ENCODE peak calls at places on chromosomes 1 and 21, in four cellular contexts. E is heart right ventricle; G is DMS153; X is stimulated activated CD4-positive, alpha-beta T cell treated with anti-CD3 and anti-CD28 coated beads, TNF-alpha, amount 100 ng/mL, for 1 hour. L is an unnamed sample.

GRCh38 chr1:1419812-1420653 is 1.0 kb downstream of the ANKRD65 start:
- DNase-seq in E (no peak), G (no peak), X (no peak), L (peak)

GRCh38 chr1:65357291-65357960 is 48.1 kb downstream of the DNAJC6 start:
- DNase-seq in X (no peak), G (no peak), E (no peak), L (no peak)

GRCh38 chr1:5637171-5637570 is 355.1 kb downstream of the NPHP4 start:
- DNase-seq in E (no peak), G (no peak), X (no peak), L (no peak)

GRCh38 chr1:88655685-88656299 is 28.3 kb upstream of the PKN2 start:
- DNase-seq in E (no peak), G (no peak), X (no peak), L (no peak)

GRCh38 chr1:172121071-172121717 is 279.9 kb downstream of the DNM3 start:
- DNase-seq in E (no peak), X (no peak), G (no peak), L (no peak)

GRCh38 chr1:93904228-93904627 is 5.0 kb downstream of the GCLM start:
- DNase-seq in G (no peak), X (no peak), E (no peak), L (no peak)

GRCh38 chr1:248277876-248278275 is at the start of gene OR2T33:
- DNase-seq in G (no peak), E (no peak), X (no peak), L (no peak)

GRCh38 chr1:160045653-160046052 is 13.9 kb upstream of the PIGM start:
- DNase-seq in E (no peak), X (no peak), G (no peak), L (no peak)

GRCh38 chr1:231020816-231021215 is 19.2 kb downstream of the FAM89A start:
- DNase-seq in E (no peak), X (no peak), G (no peak), L (no peak)

GRCh38 chr1:248863011-248863881 is 4.4 kb upstream of the ZNF692 start:
- DNase-seq in E (peak), G (peak), X (peak), L (peak)

GRCh38 chr1:54764132-54764921 is at the start of gene PARS2:
- DNase-seq in G (peak), X (peak), E (peak), L (peak)

GRCh38 chr1:59691261-59691660 is 123.5 kb upstream of the HOOK1 start:
- DNase-seq in G (no peak), X (no peak), E (peak), L (no peak)

GRCh38 chr1:233905416-233906051 is 1.1 kb downstream of the SLC35F3 start:
- DNase-seq in X (no peak), E (no peak), G (no peak), L (peak)

GRCh38 chr1:99682291-99682751 is 36.4 kb downstream of the PALMD start:
- DNase-seq in E (no peak), G (no peak), X (no peak), L (no peak)

GRCh38 chr1:48051466-48052126 is 54.4 kb upstream of the TRABD2B start:
- DNase-seq in X (no peak), E (no peak), G (no peak), L (no peak)

GRCh38 chr1:21244154-21244553 is 46.1 kb downstream of the ECE1 start:
- DNase-seq in G (no peak), X (no peak), E (no peak), L (no peak)

GRCh38 chr1:23824711-23825075 is 536 bp downstream of the HMGCL start:
- DNase-seq in E (no peak), X (no peak), G (no peak), L (no peak)

GRCh38 chr1:23639460-23639859 is 52.1 kb upstream of the RPL11 start:
- DNase-seq in E (no peak), X (no peak), G (no peak), L (no peak)

GRCh38 chr21:31886896-31887595 is 14.2 kb downstream of the HUNK start:
- DNase-seq in X (no peak), G (no peak), E (no peak), L (no peak)

GRCh38 chr1:230735447-230735846 is 11.7 kb upstream of the CAPN9 start:
- DNase-seq in X (no peak), E (no peak), G (no peak), L (no peak)

GRCh38 chr21:25964926-25965325 is 205.6 kb downstream of the APP start:
- DNase-seq in X (no peak), E (no peak), G (no peak), L (no peak)

GRCh38 chr1:43373034-43373940 is 5.5 kb upstream of the ELOVL1 start:
- DNase-seq in G (no peak), X (no peak), E (no peak), L (no peak)

GRCh38 chr1:15915991-15916390 is 59.9 kb downstream of the ZBTB17 start:
- DNase-seq in E (no peak), G (no peak), X (no peak), L (no peak)

GRCh38 chr1:35502242-35502641 is 55.0 kb downstream of the KIAA0319L start:
- DNase-seq in G (no peak), E (no peak), X (no peak), L (no peak)

GRCh38 chr21:34813266-34813886 is 144.6 kb downstream of the CLIC6 start:
- DNase-seq in G (no peak), X (no peak), E (no peak), L (no peak)

L was measured in WTC11.